ENCODE peak calls at places on chromosomes 1 and 21, in four cellular contexts. S is LNCaP clone FGC; N is A549; K is activated CD8-positive, alpha-beta T cell treated with anti-CD3 and anti-CD28 coated beads for 36 hours. G is an unnamed sample.
A peak's percentile ranks its signal among the peaks of the same experiment; 100 is the strongest.

GRCh38 chr21:45556645-45557601 is 14.7 kb upstream of the SLC19A1 start:
- DNase-seq in S (no peak), N (no peak), K (no peak), G (no peak)

GRCh38 chr1:206691604-206692003 is 6.9 kb downstream of the MAPKAPK2 start:
- DNase-seq in S (no peak), N (no peak), K (no peak), G (no peak)

GRCh38 chr21:25005388-25005787 is 601.9 kb downstream of the MRPL39 start:
- DNase-seq in S (no peak), N (no peak), K (no peak), G (no peak)

GRCh38 chr21:16072692-16073091 is 342.9 kb downstream of the USP25 start:
- DNase-seq in S (no peak), N (no peak), K (no peak), G (no peak)

GRCh38 chr1:186403632-186404031 is 28.0 kb downstream of the ODR4 start:
- DNase-seq in S (no peak), N (no peak), K (no peak), G (no peak)

GRCh38 chr1:116919802-116920201 is 10.1 kb downstream of the PTGFRN start:
- DNase-seq in S (no peak), N (no peak), K (no peak), G (no peak)

GRCh38 chr1:236979149-236979890 is 24.9 kb downstream of the MT1HL1 start:
- DNase-seq in S (no peak), N (no peak), K (no peak), G (no peak)

GRCh38 chr1:225525377-225525776 is 97.5 kb upstream of the LBR start:
- DNase-seq in S (no peak), N (no peak), K (no peak), G (no peak)

GRCh38 chr21:38944903-38945302 is 139.2 kb downstream of the ETS2 start:
- DNase-seq in S (no peak), N (no peak), K (no peak), G (peak; percentile 12)
- TF ChIP-seq CTCF in S (no peak), N (no peak), K (no peak), G (peak; percentile 11)

GRCh38 chr21:42260121-42260520 is 41.2 kb downstream of the ABCG1 start:
- DNase-seq in S (no peak), N (no peak), K (no peak), G (no peak)
- TF ChIP-seq CTCF in S (no peak), N (no peak), K (no peak), G (no peak)

GRCh38 chr1:9183898-9184297 is 50.7 kb upstream of the H6PD start:
- DNase-seq in S (no peak), N (no peak), K (no peak), G (no peak)

GRCh38 chr1:9181176-9181906 is 52.4 kb upstream of the GPR157 start:
- DNase-seq in S (no peak), N (peak; percentile 68), K (peak; percentile 74), G (peak; percentile 93)

GRCh38 chr1:9182784-9183257 is 51.8 kb upstream of the H6PD start:
- DNase-seq in S (no peak), N (no peak), K (no peak), G (peak; percentile 18)

GRCh38 chr1:9183441-9183840 is 51.1 kb upstream of the H6PD start:
- DNase-seq in S (no peak), N (no peak), K (no peak), G (no peak)

DNA sequence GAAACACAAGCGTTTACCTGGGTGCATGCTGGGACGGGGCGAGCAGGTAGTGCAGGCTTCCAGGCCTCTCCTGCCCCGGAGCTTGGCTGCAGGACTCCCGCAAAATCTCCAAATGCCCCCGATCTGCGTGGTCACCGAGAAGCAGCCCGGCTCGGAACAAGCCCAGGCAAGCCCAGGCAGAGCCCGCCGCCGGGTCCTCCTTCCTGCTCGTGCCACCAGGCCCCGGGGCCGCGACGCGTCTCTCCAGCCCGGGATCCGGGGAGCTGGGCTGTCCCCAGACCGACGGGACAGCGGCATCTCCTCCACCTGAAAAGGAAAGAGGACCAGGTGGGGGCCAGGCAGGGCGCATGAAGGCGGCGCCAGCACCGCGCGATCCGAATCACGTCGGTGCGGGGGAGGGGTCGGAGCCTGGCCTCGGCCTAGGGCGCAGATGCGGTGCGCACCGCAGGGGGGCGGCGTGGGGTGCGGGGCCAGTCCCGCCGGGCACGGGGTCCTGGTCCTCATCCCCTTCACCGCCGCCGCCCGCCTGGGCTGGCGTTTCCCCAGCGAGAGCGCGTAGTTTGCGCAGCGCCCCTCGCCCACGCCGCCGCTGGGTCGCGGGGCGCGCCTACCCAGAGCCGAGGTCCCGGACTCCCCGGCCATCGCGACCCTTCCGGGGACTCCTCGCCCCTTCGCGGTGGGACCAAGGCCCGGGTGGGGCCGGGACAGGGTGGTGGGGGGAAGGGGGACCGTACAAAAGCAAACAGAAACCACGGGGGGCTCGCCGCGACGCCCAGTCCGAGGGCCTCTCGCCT is 52.4 kb upstream of the H6PD start:
- DNase-seq in S (no peak), N (no peak), K (peak; percentile 48), G (peak; percentile 58)
- TF ChIP-seq CTCF in S (peak; percentile 50), N (peak; percentile 10), K (no peak), G (no peak)

DNA sequence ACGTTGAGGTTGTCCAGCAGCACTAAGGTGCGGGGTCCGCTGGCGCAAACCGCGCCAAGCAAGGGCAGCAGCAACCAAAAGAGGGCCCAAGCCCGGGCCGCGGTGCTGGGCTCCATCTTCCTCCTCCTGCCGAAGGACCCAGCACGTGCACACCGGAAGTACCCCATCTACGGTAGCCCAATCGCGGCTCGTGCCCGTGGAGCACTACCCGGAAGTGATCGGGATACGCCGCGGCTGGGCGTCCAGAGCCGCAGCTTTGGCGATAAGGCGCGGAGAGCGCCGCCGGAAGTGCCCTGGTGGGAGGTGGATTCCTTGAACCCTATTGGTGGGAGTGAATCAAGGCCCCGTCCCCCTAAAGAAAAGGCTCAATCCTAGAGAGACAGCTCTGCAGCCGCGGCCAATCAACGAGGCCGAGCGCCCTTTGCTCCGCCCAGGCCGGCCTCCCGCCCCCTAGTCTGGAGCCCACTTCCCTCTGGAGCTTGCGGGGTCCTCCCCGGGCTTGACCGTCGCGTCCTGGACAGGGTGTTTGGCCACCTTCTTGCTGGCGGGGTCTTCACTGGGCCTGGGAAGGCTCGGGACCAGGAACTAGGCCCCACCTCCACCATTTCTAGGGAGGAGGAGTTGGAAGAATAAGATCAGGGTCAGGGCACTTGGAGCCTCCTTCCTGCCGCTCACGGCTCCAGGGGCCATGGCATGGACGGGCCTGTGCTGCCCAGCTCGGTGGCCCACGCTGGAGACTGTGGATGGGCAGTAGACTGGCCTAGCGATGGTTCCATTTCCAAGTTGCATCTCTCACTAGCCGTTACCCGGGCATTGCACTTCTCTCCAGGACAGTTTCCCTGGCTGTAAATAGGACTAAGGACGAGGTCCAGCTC is at the start of gene DDOST:
- DNase-seq in S (peak; percentile 88), N (peak; percentile 95), K (peak; percentile 97), G (peak; percentile 92)
- TF ChIP-seq CTCF in S (no peak), N (peak; percentile 16), K (no peak), G (peak; percentile 38)

DNA sequence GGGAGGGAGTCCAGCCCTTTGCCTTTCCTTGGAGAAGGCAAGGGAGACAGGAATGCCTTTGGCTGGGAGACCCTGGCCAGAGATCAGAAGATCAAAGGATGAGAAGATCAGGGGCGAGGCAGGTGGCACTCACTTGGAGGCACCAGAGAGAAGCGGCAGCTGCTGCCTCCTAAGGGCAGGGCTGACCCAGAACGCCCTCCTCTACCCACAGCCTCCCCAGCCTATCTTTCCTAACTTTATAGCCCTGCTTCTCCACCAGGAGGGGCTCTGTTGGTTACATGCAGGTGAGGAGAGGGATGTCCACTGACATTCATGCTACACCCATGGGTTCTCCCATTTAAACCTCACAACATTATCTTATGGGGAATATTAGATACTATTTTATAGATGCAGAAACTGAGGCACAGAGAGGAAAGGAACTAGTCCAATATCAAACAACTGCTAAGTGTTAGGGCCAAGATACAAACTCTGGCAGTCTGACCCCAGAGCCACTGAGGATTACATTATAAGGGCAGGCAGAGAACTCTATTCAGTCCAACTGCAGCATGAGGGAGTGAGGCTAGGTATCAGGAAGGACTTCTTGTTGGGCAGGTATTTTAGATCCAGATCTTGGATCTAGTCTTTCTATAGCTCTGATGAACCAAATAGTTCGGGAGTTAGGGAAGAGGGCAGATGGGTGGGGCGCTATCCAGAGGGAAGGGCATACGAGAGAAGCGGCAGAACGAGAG is 19.9 kb downstream of the LGR6 start:
- DNase-seq in S (no peak), N (peak; percentile 72), K (no peak), G (peak; percentile 46)
- TF ChIP-seq CTCF in S (no peak), N (peak; percentile 30), K (no peak), G (no peak)

GRCh38 chr1:36349839-36350238 is 26.4 kb upstream of the EVA1B start:
- DNase-seq in S (no peak), N (no peak), K (no peak), G (no peak)

GRCh38 chr1:36352910-36353878 is 29.7 kb upstream of the EVA1B start:
- DNase-seq in S (no peak), N (no peak), K (no peak), G (no peak)

GRCh38 chr1:36350659-36351171 is 27.3 kb upstream of the EVA1B start:
- DNase-seq in S (no peak), N (peak; percentile 60), K (peak; percentile 61), G (no peak)

GRCh38 chr1:36352141-36352909 is 28.9 kb upstream of the EVA1B start:
- DNase-seq in S (no peak), N (no peak), K (no peak), G (no peak)

GRCh38 chr1:36351222-36351977 is 28.0 kb upstream of the EVA1B start:
- DNase-seq in S (no peak), N (peak; percentile 61), K (no peak), G (no peak)
- TF ChIP-seq CTCF in S (no peak), N (no peak), K (no peak), G (no peak)

GRCh38 chr1:10484519-10484918 is 9.8 kb downstream of the PEX14 start:
- DNase-seq in S (no peak), N (no peak), K (no peak), G (no peak)
- TF ChIP-seq CTCF in S (no peak), N (no peak), K (no peak), G (no peak)